ENCODE peak calls at places on chromosomes 5 and 9, in nine cellular contexts. S, E, R, W, X, C, Z, Y and M are unnamed samples.
A peak's percentile ranks its signal among the peaks of the same experiment; 100 is the strongest.

GRCh38 chr9:89247431-89248370 is 63.3 kb upstream of the CKS2 start:
- DNase-seq in W (no peak), Z (no peak), R (no peak), C (no peak), Y (no peak), X (no peak), E (no peak), S (no peak), M (no peak)

GRCh38 chr9:94277885-94278536 is 18.9 kb downstream of the ZNF169 start:
- DNase-seq in X (no peak), Z (no peak), W (no peak), C (no peak), S (no peak), Y (no peak), R (no peak), E (no peak), M (no peak)

GRCh38 chr5:26669031-26669430 is 369.4 kb downstream of the CDH9 start:
- DNase-seq in S (no peak), Z (peak; percentile 45), Y (no peak), E (no peak), C (no peak), R (no peak), W (no peak), X (no peak), M (no peak)

GRCh38 chr5:139847790-139848507 is 52.3 kb downstream of the PSD2 start:
- DNase-seq in Y (peak; percentile 42), E (peak; percentile 56), S (no peak), R (peak; percentile 75), C (peak; percentile 61), W (peak; percentile 78), Z (peak; percentile 90), X (peak; percentile 79), M (no peak)

GRCh38 chr5:181229996-181230395 is 6.9 kb downstream of the TRIM41 start:
- DNase-seq in E (no peak), W (no peak), C (no peak), Z (no peak), X (no peak), S (no peak), Y (no peak), R (no peak), M (no peak)

GRCh38 chr9:133995012-133995896 is 3.1 kb upstream of the VAV2 start:
- DNase-seq in Z (peak; percentile 65), S (no peak), W (no peak), Y (no peak), C (no peak), E (no peak), R (no peak), X (peak; percentile 54), M (no peak)

GRCh38 chr9:133497443-133497842 is 18.5 kb upstream of the SLC2A6 start:
- DNase-seq in E (no peak), S (no peak), R (no peak), Z (no peak), Y (no peak), C (no peak), X (no peak), W (peak; percentile 11), M (no peak)

GRCh38 chr9:78609471-78609870 is 312.5 kb downstream of the PSAT1 start:
- DNase-seq in Z (no peak), Y (no peak), E (no peak), X (no peak), R (no peak), W (no peak), C (no peak), S (no peak), M (no peak)

GRCh38 chr5:133942589-133943474 is 25.6 kb downstream of the C5orf15 start:
- DNase-seq in W (no peak), R (no peak), X (no peak), S (no peak), C (no peak), Z (no peak), E (no peak), Y (no peak), M (no peak)

GRCh38 chr5:10123254-10123989 is 126.3 kb downstream of the ATPSCKMT start:
- DNase-seq in E (no peak), S (no peak), W (no peak), X (no peak), Z (no peak), Y (no peak), C (no peak), R (no peak), M (no peak)

GRCh38 chr5:32842798-32843531 is 131.8 kb downstream of the NPR3 start:
- DNase-seq in Z (no peak), C (no peak), E (no peak), X (no peak), W (no peak), Y (no peak), R (peak; percentile 21), S (no peak), M (no peak)

GRCh38 chr9:109604788-109605187 is 106.7 kb upstream of the PTPN3 start:
- DNase-seq in Z (no peak), R (no peak), Y (no peak), X (no peak), S (peak; percentile 6), W (no peak), C (no peak), E (no peak), M (no peak)

GRCh38 chr5:120769291-120769872 is 305.3 kb downstream of the PRR16 start:
- DNase-seq in W (no peak), X (no peak), S (peak; percentile 70), R (no peak), Y (no peak), Z (no peak), C (no peak), E (no peak), M (no peak)

GRCh38 chr5:31173621-31174020 is 19.9 kb upstream of the CDH6 start:
- DNase-seq in S (no peak), E (no peak), Y (no peak), C (no peak), X (no peak), Z (no peak), W (no peak), R (no peak), M (no peak)

DNA sequence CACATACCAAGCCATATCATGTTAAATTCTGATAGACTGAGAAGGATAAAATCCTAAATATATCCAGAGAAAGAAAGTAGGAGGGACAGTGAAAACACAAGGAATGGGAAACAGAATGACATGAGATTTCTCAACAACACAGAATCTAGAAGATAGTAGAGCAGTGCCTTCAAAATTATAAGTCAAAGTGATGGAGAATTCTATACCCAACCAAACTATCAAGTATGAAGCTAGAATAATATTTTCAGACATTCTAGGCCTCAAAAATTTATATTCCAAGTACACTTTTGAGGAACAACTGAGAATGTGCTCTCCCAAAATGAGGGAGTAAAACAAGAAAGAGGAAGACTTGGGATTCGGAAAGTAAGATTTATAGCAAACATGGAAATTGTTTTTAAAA is 10.9 kb upstream of the TTLL11 start:
- DNase-seq in Y (no peak), Z (no peak), E (no peak), W (no peak), C (no peak), S (no peak), X (no peak), R (no peak), M (no peak)
- TF ChIP-seq CTCF in Y (no peak), Z (no peak), E (no peak), W (no peak), C (no peak), S (no peak), X (no peak), R (no peak), M (no peak)

GRCh38 chr5:90830058-90830457 is 271.5 kb downstream of the ADGRV1 start:
- DNase-seq in S (no peak), Y (no peak), W (no peak), R (no peak), X (no peak), E (no peak), C (no peak), Z (no peak), M (no peak)

GRCh38 chr5:90833753-90834152 is 275.2 kb downstream of the ADGRV1 start:
- DNase-seq in Z (no peak), W (no peak), X (no peak), R (no peak), C (no peak), S (no peak), E (no peak), Y (no peak), M (no peak)

GRCh38 chr5:90834711-90835110 is 276.1 kb downstream of the ADGRV1 start:
- DNase-seq in Z (no peak), X (no peak), E (no peak), W (no peak), R (no peak), C (no peak), S (no peak), Y (no peak), M (no peak)
- TF ChIP-seq CTCF in Z (no peak), X (no peak), E (no peak), W (no peak), R (no peak), C (no peak), S (no peak), Y (no peak), M (no peak)

GRCh38 chr9:126702501-126703329 is 89.0 kb downstream of the LMX1B start:
- DNase-seq in Z (peak; percentile 57), X (peak; percentile 65), C (peak; percentile 44), E (no peak), Y (no peak), R (peak; percentile 29), S (no peak), W (no peak), M (peak; percentile 19)
- TF ChIP-seq CTCF in Z (peak; percentile 30), X (peak; percentile 54), C (peak; percentile 72), E (peak; percentile 66), Y (peak; percentile 25), R (peak; percentile 69), S (peak; percentile 67), W (no peak), M (no peak)

GRCh38 chr9:106288689-106289088 is 574.3 kb upstream of the ZNF462 start:
- DNase-seq in E (no peak), C (no peak), Z (no peak), S (no peak), R (no peak), X (no peak), Y (no peak), W (no peak), M (no peak)

GRCh38 chr9:106287108-106287631 is 575.8 kb upstream of the ZNF462 start:
- DNase-seq in W (peak; percentile 30), X (no peak), E (no peak), Z (no peak), C (no peak), S (peak; percentile 2), R (no peak), Y (no peak), M (no peak)

GRCh38 chr9:106284300-106284699 is 578.7 kb upstream of the ZNF462 start:
- DNase-seq in S (no peak), Y (no peak), X (no peak), R (no peak), Z (no peak), C (peak; percentile 19), W (no peak), E (no peak), M (no peak)

DNA sequence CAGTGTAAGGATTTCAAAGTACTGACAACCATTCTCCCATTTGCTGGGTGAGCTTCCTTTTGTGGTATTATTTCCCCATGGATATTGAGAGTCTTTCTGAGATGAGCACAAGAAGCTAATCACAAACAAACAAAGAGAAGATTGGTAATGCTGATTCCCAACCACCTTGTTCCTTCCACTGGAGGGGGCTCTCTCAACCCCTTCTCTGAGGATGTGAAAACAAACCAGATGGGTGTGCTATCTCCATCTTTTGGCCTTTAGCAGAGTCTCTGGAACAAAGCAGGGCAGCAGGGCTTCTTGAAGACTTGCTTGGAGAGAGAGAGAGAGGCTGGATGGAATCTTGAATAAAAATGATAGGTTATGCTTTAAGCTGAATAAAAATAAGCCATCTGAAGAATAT is 576.7 kb upstream of the ZNF462 start:
- DNase-seq in Z (no peak), S (peak; percentile 4), C (peak; percentile 30), W (no peak), Y (no peak), X (no peak), E (no peak), R (no peak), M (no peak)
- TF ChIP-seq CTCF in Z (peak; percentile 17), S (no peak), C (peak; percentile 51), W (no peak), Y (no peak), X (no peak), E (peak; percentile 16), R (no peak), M (no peak)